ENCODE peak calls at places on chromosomes 5 and 9, in ten cellular contexts. B, M, H, Z, C, T, I, A, K and L are unnamed samples.

GRCh38 chr9:83538172-83538889 is at the start of gene FRMD3:
- DNase-seq in A (no peak), Z (peak; percentile 80), I (peak; percentile 67), T (peak; percentile 93), M (no peak), C (peak; percentile 50), K (no peak), H (peak; percentile 91), B (no peak), L (peak; percentile 68)

GRCh38 chr5:6379246-6379645 is 899 bp upstream of the MED10 start:
- DNase-seq in B (no peak), I (no peak), T (no peak), H (no peak), Z (no peak), C (no peak), K (peak; percentile 7), M (no peak), A (no peak), L (no peak)

GRCh38 chr5:55160493-55161209 is 680 bp downstream of the GPX8 start:
- DNase-seq in B (no peak), A (no peak), H (no peak), Z (peak; percentile 44), K (peak; percentile 95), C (no peak), T (peak; percentile 94), I (peak; percentile 97), M (no peak), L (peak; percentile 36)

GRCh38 chr9:128893354-128893753 is 11.4 kb downstream of the LRRC8A start:
- DNase-seq in I (no peak), A (no peak), H (no peak), C (no peak), M (no peak), K (no peak), T (no peak), B (no peak), Z (no peak), L (no peak)

GRCh38 chr5:176947847-176948246 is 48.7 kb upstream of the HK3 start:
- DNase-seq in M (no peak), K (no peak), Z (no peak), A (no peak), H (no peak), B (no peak), C (no peak), I (no peak), T (no peak), L (no peak)

GRCh38 chr9:69153707-69154521 is 20.2 kb upstream of the TJP2 start:
- DNase-seq in C (no peak), H (no peak), Z (no peak), T (peak; percentile 23), K (no peak), A (no peak), B (no peak), M (no peak), I (no peak), L (no peak)

GRCh38 chr9:89225587-89225986 is 47.0 kb upstream of the SHC3 start:
- DNase-seq in Z (no peak), K (no peak), M (no peak), A (no peak), I (peak; percentile 54), B (no peak), C (no peak), T (peak; percentile 9), H (no peak), L (no peak)

GRCh38 chr5:91528831-91529230 is 145.7 kb upstream of the ARRDC3 start:
- DNase-seq in B (no peak), H (no peak), T (peak; percentile 18), K (no peak), C (no peak), A (no peak), I (no peak), Z (no peak), M (no peak), L (no peak)

GRCh38 chr9:69118656-69119055 is 55.4 kb upstream of the TJP2 start:
- DNase-seq in M (no peak), T (no peak), C (no peak), K (no peak), H (no peak), Z (no peak), B (no peak), I (no peak), A (no peak), L (no peak)

GRCh38 chr9:120435066-120435465 is 144.9 kb downstream of the CDK5RAP2 start:
- DNase-seq in Z (no peak), T (no peak), A (no peak), C (no peak), M (no peak), H (no peak), B (no peak), K (no peak), I (peak; percentile 56), L (no peak)

GRCh38 chr5:463952-464351 is 21.0 kb downstream of the EXOC3 start:
- DNase-seq in M (peak; percentile 67), T (no peak), I (no peak), C (peak; percentile 78), B (no peak), H (peak; percentile 43), A (peak; percentile 45), K (no peak), Z (no peak), L (no peak)

GRCh38 chr9:108245901-108246300 is 609.9 kb downstream of the ACTL7B start:
- DNase-seq in M (no peak), K (no peak), Z (no peak), B (no peak), T (no peak), I (no peak), H (no peak), A (no peak), C (no peak), L (no peak)

GRCh38 chr5:137207023-137207760 is 291.9 kb downstream of the SPOCK1 start:
- DNase-seq in H (no peak), B (no peak), K (no peak), A (no peak), T (no peak), Z (no peak), C (peak; percentile 20), M (no peak), I (no peak), L (no peak)

GRCh38 chr5:130541617-130542221 is 623.3 kb downstream of the HINT1 start:
- DNase-seq in M (no peak), I (peak; percentile 91), Z (no peak), T (no peak), K (no peak), B (no peak), H (no peak), A (no peak), C (no peak), L (no peak)

GRCh38 chr9:37938121-37938906 is 34.4 kb upstream of the SLC25A51 start:
- DNase-seq in K (peak; percentile 32), T (peak; percentile 92), I (peak; percentile 86), H (peak; percentile 59), M (no peak), C (peak; percentile 53), B (no peak), A (no peak), Z (no peak), L (peak; percentile 50)

GRCh38 chr9:106284300-106284699 is 578.7 kb upstream of the ZNF462 start:
- DNase-seq in A (no peak), K (no peak), I (no peak), Z (peak; percentile 34), M (no peak), C (no peak), H (no peak), T (peak; percentile 34), B (peak; percentile 18), L (peak; percentile 16)

GRCh38 chr5:93604119-93604963 is 21.3 kb downstream of the NR2F1 start:
- DNase-seq in Z (no peak), M (no peak), T (peak; percentile 81), H (no peak), C (no peak), K (no peak), B (no peak), A (no peak), I (peak; percentile 79), L (no peak)

GRCh38 chr9:123658792-123659191 is 271.1 kb downstream of the DENND1A start:
- DNase-seq in Z (no peak), A (no peak), C (no peak), T (no peak), M (no peak), H (no peak), K (no peak), I (no peak), B (no peak), L (no peak)

GRCh38 chr5:1726469-1726865 is 73.2 kb downstream of the MRPL36 start:
- DNase-seq in K (no peak), H (no peak), B (no peak), A (no peak), M (no peak), I (no peak), T (no peak), Z (no peak), C (no peak), L (no peak)

GRCh38 chr5:57783693-57784092 is 301.1 kb upstream of the ACTBL2 start:
- DNase-seq in I (no peak), M (no peak), C (no peak), B (no peak), H (no peak), K (no peak), T (no peak), A (no peak), Z (no peak), L (no peak)

GRCh38 chr5:172973931-172974330 is 9.6 kb upstream of the ATP6V0E1 start:
- DNase-seq in C (no peak), M (no peak), I (peak; percentile 78), H (no peak), T (no peak), Z (no peak), B (no peak), K (no peak), A (no peak), L (no peak)

GRCh38 chr9:104941597-104941996 is 13.6 kb upstream of the ABCA1 start:
- DNase-seq in T (no peak), I (no peak), K (no peak), H (no peak), B (no peak), M (no peak), A (no peak), C (no peak), Z (no peak), L (no peak)

GRCh38 chr9:715743-716400 is 125.6 kb upstream of the DMRT1 start:
- DNase-seq in B (no peak), K (no peak), I (peak; percentile 72), Z (no peak), T (no peak), M (no peak), A (no peak), H (no peak), C (no peak), L (no peak)

GRCh38 chr5:58405175-58405574 is 54.7 kb downstream of the PLK2 start:
- DNase-seq in I (no peak), C (no peak), Z (no peak), K (no peak), A (no peak), H (no peak), M (no peak), B (no peak), T (no peak), L (no peak)

GRCh38 chr5:115455241-115455640 is 89.3 kb downstream of the FEM1C start:
- DNase-seq in H (no peak), I (peak; percentile 87), A (no peak), C (no peak), Z (no peak), K (peak; percentile 19), T (no peak), B (no peak), M (no peak), L (no peak)

GRCh38 chr5:133849116-133849515 is 119.3 kb downstream of the C5orf15 start:
- DNase-seq in M (no peak), Z (no peak), A (no peak), T (no peak), H (no peak), K (no peak), C (no peak), I (no peak), B (no peak), L (no peak)

GRCh38 chr9:89924611-89925010 is 319.8 kb downstream of the GADD45G start:
- DNase-seq in K (no peak), C (no peak), Z (no peak), B (no peak), H (no peak), A (no peak), M (no peak), T (no peak), I (no peak), L (no peak)

GRCh38 chr5:179269781-179270543 is 75.3 kb downstream of the ADAMTS2 start:
- DNase-seq in T (no peak), A (no peak), M (no peak), Z (no peak), C (peak; percentile 9), K (no peak), B (no peak), I (no peak), H (peak; percentile 27), L (no peak)